ENCODE peak calls at places on chromosomes 12 and 14, in ten cellular contexts. J is T follicular helper cell; B is NCI-H446 treated with DMSO at 0.1 percent for 48 hours; D is NCI-H345; W is B cell; F is naive B cell; S is left ventricle myocardium superior; E is stimulated activated CD4-positive, alpha-beta T cell treated with anti-CD3 and anti-CD28 coated beads, TNF-alpha, amount 100 ng/mL, for 24 hours; Z is COR-L47; O is upper lobe of right lung. X is an unnamed sample.

GRCh38 chr12:56808954-56809353 is 45.8 kb downstream of the HSD17B6 start:
- DNase-seq in W (no peak), F (no peak), Z (no peak), D (no peak), B (no peak), E (no peak), J (no peak), O (no peak), S (no peak), X (no peak)

GRCh38 chr12:103783744-103784664 is 57.0 kb downstream of the NT5DC3 start:
- DNase-seq in S (no peak), B (no peak), Z (no peak), W (no peak), E (no peak), D (no peak), F (no peak), J (no peak), O (no peak), X (no peak)

GRCh38 chr12:5428332-5429221 is 3.3 kb upstream of the NTF3 start:
- DNase-seq in F (no peak), E (no peak), S (no peak), Z (no peak), W (no peak), B (no peak), J (no peak), O (no peak), D (peak), X (peak)

GRCh38 chr14:95465358-95465757 is 51.1 kb downstream of the SYNE3 start:
- DNase-seq in S (no peak), O (no peak), W (no peak), F (no peak), J (no peak), Z (no peak), B (no peak), D (no peak), E (no peak), X (no peak)

GRCh38 chr12:132311201-132311915 is 18.0 kb downstream of the GALNT9 start:
- DNase-seq in D (no peak), B (no peak), O (no peak), Z (no peak), E (no peak), F (no peak), J (no peak), W (no peak), S (peak), X (no peak)

GRCh38 chr12:19759229-19759628 is 319.9 kb downstream of the AEBP2 start:
- DNase-seq in S (no peak), F (no peak), D (no peak), Z (no peak), J (no peak), B (no peak), O (no peak), W (no peak), E (no peak), X (no peak)

GRCh38 chr12:49892732-49893317 is 10.9 kb downstream of the FAIM2 start:
- DNase-seq in Z (no peak), B (no peak), O (no peak), E (no peak), S (no peak), J (no peak), W (no peak), D (no peak), F (no peak), X (no peak)

GRCh38 chr12:31682136-31682962 is 22.9 kb downstream of the ETFBKMT start:
- DNase-seq in B (peak), J (peak), O (no peak), D (peak), F (peak), E (peak), Z (peak), W (peak), S (peak), X (peak)

GRCh38 chr12:11755311-11755930 is 105.9 kb downstream of the ETV6 start:
- DNase-seq in J (no peak), W (no peak), D (no peak), B (no peak), S (no peak), F (no peak), Z (no peak), O (no peak), E (no peak), X (no peak)

GRCh38 chr12:5333096-5333495 is 98.8 kb upstream of the NTF3 start:
- DNase-seq in E (no peak), D (no peak), Z (no peak), W (no peak), B (no peak), F (no peak), J (no peak), O (no peak), S (no peak), X (no peak)

X was measured in neuronal stem cell.